ENCODE peak calls at places on chromosome 5, in five cellular contexts. U is right atrium auricular region, J is brain microvascular endothelial cell, K is upper lobe of right lung, V is cardiac muscle cell. E is an unnamed sample.

GRCh38 chr5:89343666-89344065 is 460.7 kb upstream of the MEF2C start:
- DNase-seq in J (peak; percentile 23), U (no peak), K (no peak), V (no peak), E (no peak)

GRCh38 chr5:66494437-66494836 is 101.8 kb upstream of the MAST4 start:
- DNase-seq in V (peak; percentile 6), K (no peak), U (no peak), J (no peak), E (no peak)

GRCh38 chr5:77797133-77797532 is 21.0 kb upstream of the TBCA start:
- DNase-seq in V (no peak), J (no peak), U (no peak), K (no peak), E (no peak)

GRCh38 chr5:55037046-55037771 is 13.2 kb downstream of the GZMK start:
- DNase-seq in V (peak; percentile 18), U (no peak), K (no peak), J (no peak), E (no peak)

GRCh38 chr5:163623524-163623923 is 118.1 kb downstream of the MAT2B start:
- DNase-seq in U (no peak), K (no peak), J (no peak), V (no peak), E (no peak)

GRCh38 chr5:174900176-174900692 is 175.9 kb downstream of the MSX2 start:
- DNase-seq in J (no peak), K (no peak), V (no peak), U (no peak), E (no peak)

GRCh38 chr5:65482727-65483473 is 1.2 kb upstream of the ADAMTS6 start:
- DNase-seq in V (peak; percentile 40), J (peak; percentile 60), K (no peak), U (no peak), E (no peak)

GRCh38 chr5:174426851-174427250 is 297.5 kb upstream of the MSX2 start:
- DNase-seq in U (no peak), V (no peak), J (no peak), K (no peak), E (no peak)

GRCh38 chr5:83590966-83591365 is 119.4 kb downstream of the VCAN start:
- DNase-seq in J (no peak), U (no peak), K (no peak), V (no peak), E (no peak)

GRCh38 chr5:78899922-78900362 is 85.2 kb downstream of the ARSB start:
- DNase-seq in J (peak; percentile 68), V (peak; percentile 58), K (no peak), U (no peak), E (no peak)

GRCh38 chr5:132057498-132058255 is 2.8 kb upstream of the IL3 start:
- DNase-seq in U (peak; percentile 38), J (no peak), V (no peak), K (peak; percentile 11), E (no peak)

GRCh38 chr5:115456056-115456455 is 88.5 kb downstream of the FEM1C start:
- DNase-seq in U (no peak), V (no peak), J (no peak), K (no peak), E (no peak)

GRCh38 chr5:120297621-120298020 is 166.5 kb upstream of the PRR16 start:
- DNase-seq in U (no peak), V (no peak), K (no peak), J (no peak), E (no peak)

GRCh38 chr5:27328480-27328879 is 290.1 kb upstream of the CDH9 start:
- DNase-seq in J (peak; percentile 82), K (no peak), V (no peak), U (no peak), E (no peak)

GRCh38 chr5:100623719-100624118 is 88.5 kb downstream of the FAM174A start:
- DNase-seq in K (no peak), V (no peak), U (no peak), J (peak; percentile 38), E (no peak)

GRCh38 chr5:318931-319601 is 2.4 kb upstream of the AHRR start:
- DNase-seq in K (peak; percentile 52), V (no peak), J (no peak), U (no peak), E (no peak)

GRCh38 chr5:178536541-178537466 is 53.4 kb downstream of the COL23A1 start:
- DNase-seq in V (no peak), K (no peak), U (no peak), J (no peak), E (no peak)

GRCh38 chr5:157640406-157640805 is 11.8 kb downstream of the SOX30 start:
- DNase-seq in V (no peak), K (no peak), J (no peak), U (no peak), E (no peak)

GRCh38 chr5:8700691-8701090 is 831.7 kb downstream of the MTRR start:
- DNase-seq in U (no peak), V (no peak), J (no peak), K (no peak), E (no peak)

GRCh38 chr5:108869066-108869465 is 121.4 kb downstream of the FER start:
- DNase-seq in K (no peak), V (no peak), U (no peak), J (no peak), E (no peak)

GRCh38 chr5:138354926-138355378 is 2.5 kb downstream of the KDM3B start:
- DNase-seq in V (peak; percentile 71), U (no peak), J (peak; percentile 80), K (no peak), E (no peak)

GRCh38 chr5:11045411-11045810 is 284.4 kb upstream of the DAP start:
- DNase-seq in J (no peak), U (no peak), K (no peak), V (no peak), E (no peak)

GRCh38 chr5:137016783-137017324 is 482.3 kb downstream of the SPOCK1 start:
- DNase-seq in V (no peak), J (no peak), K (no peak), U (peak; percentile 32), E (no peak)

GRCh38 chr5:38556599-38557308 is at the start of gene LIFR:
- DNase-seq in K (peak; percentile 91), J (peak; percentile 69), U (peak; percentile 68), V (peak; percentile 92), E (peak; percentile 84)

GRCh38 chr5:96331210-96331609 is 101.8 kb downstream of the PCSK1 start:
- DNase-seq in U (no peak), K (no peak), J (no peak), V (no peak), E (no peak)
- H3K27ac ChIP-seq in U (no peak overlapping the region), K (no peak overlapping the region), J (no peak overlapping the region), V (no peak overlapping the region), E (no peak overlapping the region)

GRCh38 chr5:141430332-141431113 is at the start of gene PCDHGA12:
- DNase-seq in J (peak; percentile 87), U (peak; percentile 73), V (no peak), K (no peak), E (no peak)
- TF ChIP-seq CTCF in J (peak; percentile 76), U (no peak), V (peak; percentile 72), K (peak; percentile 38), E (no peak)

GRCh38 chr5:107484261-107484660 is 186.5 kb downstream of the EFNA5 start:
- DNase-seq in K (no peak), V (no peak), U (no peak), J (no peak), E (no peak)
- H3K4me3 ChIP-seq in K (no peak overlapping the region), V (no peak overlapping the region), U (no peak overlapping the region), J (no peak overlapping the region), E (no peak overlapping the region)

GRCh38 chr5:144403058-144403457 is 232.4 kb downstream of the KCTD16 start:
- DNase-seq in J (no peak), V (no peak), U (no peak), K (no peak), E (no peak)
- H3K27ac ChIP-seq in J (no peak overlapping the region), V (no peak overlapping the region), U (no peak overlapping the region), K (no peak overlapping the region), E (no peak overlapping the region)

GRCh38 chr5:112844489-112844888 is 16.6 kb upstream of the SRP19 start:
- DNase-seq in J (no peak), K (no peak), U (no peak), V (no peak), E (no peak)

GRCh38 chr5:112849912-112850311 is 11.2 kb upstream of the SRP19 start:
- DNase-seq in J (no peak), V (no peak), K (no peak), U (no peak), E (no peak)

GRCh38 chr5:112847306-112847705 is 13.8 kb upstream of the SRP19 start:
- DNase-seq in V (no peak), U (no peak), K (no peak), J (no peak), E (no peak)

GRCh38 chr5:112846556-112846955 is 14.5 kb upstream of the SRP19 start:
- DNase-seq in K (no peak), V (no peak), J (no peak), U (no peak), E (no peak)

DNA sequence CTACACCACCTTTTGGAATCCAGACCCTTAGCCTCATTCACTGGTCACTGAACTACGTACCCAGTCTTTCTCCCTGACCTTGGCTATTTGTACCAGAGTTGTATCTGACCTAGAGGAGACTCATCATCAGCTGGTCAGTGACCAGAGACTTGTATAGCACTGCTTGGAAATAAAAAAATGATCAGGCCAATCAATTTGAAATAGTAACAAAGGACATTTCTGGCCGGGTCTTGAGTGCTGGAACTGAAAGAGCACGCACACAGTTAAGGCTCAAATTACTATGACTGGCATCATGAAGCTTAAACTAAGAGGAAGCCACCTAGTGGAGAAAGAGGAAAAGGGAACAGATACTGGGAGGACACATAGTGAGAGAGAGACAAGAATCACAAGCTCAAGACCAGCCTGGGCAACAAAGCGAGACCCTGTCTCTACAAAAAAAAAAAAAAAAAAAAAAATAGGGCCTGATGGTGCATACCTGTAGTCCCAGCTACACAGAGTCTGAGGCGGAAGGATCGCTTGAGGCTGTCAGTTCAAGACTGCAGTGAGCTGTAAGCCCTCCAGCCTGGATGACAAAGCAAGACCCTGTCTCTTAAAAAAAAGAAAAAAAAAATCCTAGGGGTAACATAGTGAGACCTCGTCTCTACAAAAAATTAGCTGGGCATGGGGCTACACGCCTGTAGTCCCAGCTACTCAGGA is 12.8 kb upstream of the SRP19 start:
- DNase-seq in K (no peak), V (peak; percentile 79), U (no peak), J (peak; percentile 58), E (no peak)
- TF ChIP-seq CTCF in K (peak; percentile 71), V (peak; percentile 76), U (peak; percentile 43), J (peak; percentile 72), E (peak; percentile 24)

GRCh38 chr5:14265574-14265973 is 122.4 kb downstream of the TRIO start:
- DNase-seq in V (no peak), K (no peak), U (no peak), J (peak; percentile 90), E (no peak)
- H3K4me3 ChIP-seq in V (no peak overlapping the region), K (no peak overlapping the region), U (no peak overlapping the region), J (no peak overlapping the region), E (no peak overlapping the region)

DNA sequence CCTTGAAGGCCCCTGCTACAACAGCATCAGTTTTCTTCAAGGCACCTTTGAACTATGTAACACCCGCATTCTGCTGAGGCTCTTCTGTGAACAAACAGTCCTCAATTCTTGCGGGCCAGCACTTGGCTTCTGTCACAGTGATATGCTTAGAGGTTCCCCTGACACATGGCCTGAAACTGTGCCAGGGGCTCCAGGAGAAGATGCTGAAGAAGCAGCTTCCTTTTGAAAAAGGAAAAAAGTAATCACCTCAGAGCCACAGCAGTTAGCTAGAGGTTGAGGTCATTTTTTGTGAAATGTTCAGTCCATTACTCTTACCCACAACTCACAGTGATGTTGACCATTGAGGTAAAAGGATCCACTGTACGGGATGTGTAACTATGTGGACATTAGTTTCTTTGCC is 459.8 kb downstream of the RAB3C start:
- DNase-seq in U (peak; percentile 75), J (no peak), K (no peak), V (peak; percentile 13), E (no peak)
- H3K27ac ChIP-seq in U (peak overlapping the region; percentile 85), J (no peak overlapping the region), K (no peak overlapping the region), V (no peak overlapping the region), E (peak overlapping the region; percentile 15)

GRCh38 chr5:140113699-140114263 is at the start of gene PURA:
- DNase-seq in U (peak; percentile 94), V (peak; percentile 96), J (peak; percentile 92), K (peak; percentile 97), E (peak; percentile 97)
- TF ChIP-seq CTCF in U (no peak), V (no peak), J (no peak), K (no peak), E (no peak)